ENCODE peak calls at places on chromosomes 16 and 17, in seven cellular contexts. D is A549, Y is thoracic aorta, Q is astrocyte, J is choroid plexus epithelial cell, S is ovary, N is brain microvascular endothelial cell. A is an unnamed sample.
A peak's percentile ranks its signal among the peaks of the same experiment; 100 is the strongest.

GRCh38 chr16:10840703-10841102 is 22.1 kb upstream of the TVP23A start:
- DNase-seq in N (no peak), Y (no peak), Q (no peak), D (no peak), S (no peak), J (no peak), A (no peak)

GRCh38 chr16:10088380-10088793 is 93.8 kb downstream of the GRIN2A start:
- DNase-seq in Q (peak; percentile 51), D (no peak), N (no peak), S (no peak), J (no peak), Y (no peak), A (peak; percentile 2)

GRCh38 chr16:85328665-85329058 is 216.4 kb upstream of the CIBAR2 start:
- DNase-seq in J (no peak), S (peak; percentile 29), D (no peak), Y (no peak), Q (no peak), N (no peak), A (no peak)

GRCh38 chr17:30234954-30235353 is 543 bp downstream of the SLC6A4 start:
- DNase-seq in Y (no peak), D (no peak), J (no peak), N (no peak), Q (no peak), S (no peak), A (no peak)

GRCh38 chr17:34579979-34580684 is 750 bp downstream of the TMEM132E start:
- DNase-seq in J (peak; percentile 2), D (peak; percentile 23), S (peak; percentile 39), N (no peak), Y (no peak), Q (no peak), A (peak; percentile 7)

GRCh38 chr16:9092963-9093477 is 1.6 kb downstream of the HAPSTR1 start:
- DNase-seq in D (peak; percentile 18), N (no peak), J (no peak), S (peak; percentile 49), Q (no peak), Y (no peak), A (no peak)

GRCh38 chr17:63675607-63676539 is 24.1 kb downstream of the LIMD2 start:
- DNase-seq in D (peak; percentile 40), Y (peak; percentile 67), S (peak; percentile 62), J (peak; percentile 91), N (peak; percentile 89), Q (peak; percentile 84), A (peak; percentile 85)

GRCh38 chr17:73231363-73231762 is 30.3 kb downstream of the CPSF4L start:
- DNase-seq in Q (no peak), J (peak; percentile 43), D (peak; percentile 23), N (peak; percentile 17), S (peak; percentile 40), Y (no peak), A (peak; percentile 33)

GRCh38 chr17:68368387-68368786 is 77.1 kb downstream of the ARSG start:
- DNase-seq in D (no peak), J (peak; percentile 20), N (no peak), Y (no peak), S (no peak), Q (no peak), A (no peak)

GRCh38 chr17:80946449-80946848 is 45.2 kb upstream of the CHMP6 start:
- DNase-seq in J (no peak), N (no peak), Q (no peak), D (no peak), S (no peak), Y (no peak), A (no peak)

GRCh38 chr17:65228734-65229390 is 91.7 kb downstream of the RGS9 start:
- DNase-seq in Q (peak; percentile 91), Y (no peak), J (peak; percentile 31), N (no peak), S (no peak), D (no peak), A (peak; percentile 52)

GRCh38 chr17:65229596-65229995 is 92.4 kb downstream of the RGS9 start:
- DNase-seq in Y (no peak), D (no peak), J (no peak), N (no peak), Q (no peak), S (no peak), A (no peak)

GRCh38 chr17:65230040-65230439 is 92.9 kb downstream of the RGS9 start:
- DNase-seq in D (peak; percentile 35), Y (no peak), Q (no peak), N (no peak), S (no peak), J (no peak), A (no peak)

GRCh38 chr17:65227637-65228036 is 90.5 kb downstream of the RGS9 start:
- DNase-seq in J (no peak), N (no peak), S (no peak), Q (no peak), Y (no peak), D (no peak), A (no peak)

DNA sequence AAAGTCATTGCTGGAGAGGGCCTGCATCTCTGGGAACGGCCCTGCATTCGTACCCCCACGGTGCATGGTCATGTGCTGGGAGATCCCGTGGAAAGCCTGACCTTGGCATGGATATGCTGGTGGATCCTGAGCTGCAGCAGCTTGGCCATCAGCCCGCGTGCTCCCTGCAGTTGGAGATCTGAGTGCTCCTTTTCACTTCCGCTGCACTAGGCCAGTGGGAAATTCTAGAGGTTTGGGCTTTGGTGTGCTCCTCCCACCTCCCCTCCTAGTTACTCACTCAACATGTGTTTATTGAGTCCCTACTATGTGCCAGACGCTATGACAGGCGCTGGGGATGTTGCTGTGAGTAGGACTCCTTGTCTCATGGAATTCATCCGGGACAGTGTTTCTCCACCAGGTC is 91.1 kb downstream of the RGS9 start:
- DNase-seq in N (no peak), Q (no peak), D (no peak), Y (no peak), S (no peak), J (no peak), A (peak; percentile 3)
- H3K4me3 ChIP-seq in N (no peak overlapping the region), Q (no peak overlapping the region), D (no peak overlapping the region), Y (no peak overlapping the region), S (no peak overlapping the region), J (no peak overlapping the region), A (no peak overlapping the region)

GRCh38 chr17:35969558-35970442 is 11.5 kb downstream of the CCL16 start:
- DNase-seq in Y (peak; percentile 11), D (peak; percentile 84), J (peak; percentile 89), S (peak; percentile 70), N (peak; percentile 79), Q (peak; percentile 34), A (peak; percentile 87)

GRCh38 chr17:35972945-35973332 is 8.4 kb downstream of the CCL16 start:
- DNase-seq in J (no peak), D (no peak), N (no peak), Y (no peak), S (no peak), Q (no peak), A (no peak)

GRCh38 chr17:35972066-35972465 is 9.2 kb downstream of the CCL16 start:
- DNase-seq in N (no peak), J (no peak), D (no peak), Y (no peak), Q (no peak), S (no peak), A (no peak)

GRCh38 chr17:35972535-35972934 is 8.8 kb downstream of the CCL16 start:
- DNase-seq in Y (no peak), D (no peak), N (no peak), S (no peak), J (no peak), Q (no peak), A (no peak)

GRCh38 chr17:35973333-35974260 is 7.7 kb downstream of the CCL16 start:
- DNase-seq in Q (peak; percentile 15), Y (no peak), J (peak; percentile 47), S (no peak), D (peak; percentile 16), N (peak; percentile 36), A (peak; percentile 3)
- TF ChIP-seq CTCF in Q (no peak), Y (no peak), J (no peak), S (no peak), D (no peak), N (no peak), A (no peak)

DNA sequence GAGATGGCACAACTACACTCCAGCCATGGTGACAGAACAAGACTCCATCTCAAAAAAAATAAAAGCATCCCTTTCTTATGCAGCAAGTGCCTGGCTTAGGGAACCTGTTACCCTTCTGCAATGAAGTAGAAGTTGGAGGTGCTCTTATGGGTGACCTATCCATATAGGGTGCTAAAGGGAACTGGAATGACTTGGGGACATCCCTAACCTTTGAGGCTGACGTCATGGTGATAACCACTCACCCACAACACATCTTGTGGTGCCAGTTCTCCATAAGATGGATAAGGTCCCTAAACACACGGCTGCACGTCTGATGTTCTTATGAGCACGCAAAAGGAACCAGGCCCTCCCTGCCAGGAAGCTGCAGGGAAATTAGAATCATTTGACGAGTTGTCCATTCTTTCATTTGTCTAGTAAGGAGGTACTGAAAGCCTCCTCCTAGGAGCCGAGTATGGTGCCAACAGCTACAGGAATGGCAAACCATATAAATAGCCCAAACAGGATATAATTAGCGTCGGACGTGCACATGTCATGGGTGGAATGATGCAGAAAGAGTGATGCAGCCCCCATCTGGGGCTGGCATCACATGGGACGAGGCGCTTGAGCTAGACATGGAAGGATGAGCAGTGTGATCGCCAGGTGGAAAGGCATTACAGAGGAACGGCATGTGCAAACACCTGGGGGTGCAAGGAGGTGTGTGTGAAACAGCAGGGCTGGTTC is 52.5 kb downstream of the ARHGAP27 start:
- DNase-seq in Q (no peak), S (no peak), N (no peak), Y (no peak), D (no peak), J (no peak), A (no peak)
- H3K4me3 ChIP-seq in Q (no peak overlapping the region), S (no peak overlapping the region), N (no peak overlapping the region), Y (no peak overlapping the region), D (no peak overlapping the region), J (no peak overlapping the region), A (no peak overlapping the region)

DNA sequence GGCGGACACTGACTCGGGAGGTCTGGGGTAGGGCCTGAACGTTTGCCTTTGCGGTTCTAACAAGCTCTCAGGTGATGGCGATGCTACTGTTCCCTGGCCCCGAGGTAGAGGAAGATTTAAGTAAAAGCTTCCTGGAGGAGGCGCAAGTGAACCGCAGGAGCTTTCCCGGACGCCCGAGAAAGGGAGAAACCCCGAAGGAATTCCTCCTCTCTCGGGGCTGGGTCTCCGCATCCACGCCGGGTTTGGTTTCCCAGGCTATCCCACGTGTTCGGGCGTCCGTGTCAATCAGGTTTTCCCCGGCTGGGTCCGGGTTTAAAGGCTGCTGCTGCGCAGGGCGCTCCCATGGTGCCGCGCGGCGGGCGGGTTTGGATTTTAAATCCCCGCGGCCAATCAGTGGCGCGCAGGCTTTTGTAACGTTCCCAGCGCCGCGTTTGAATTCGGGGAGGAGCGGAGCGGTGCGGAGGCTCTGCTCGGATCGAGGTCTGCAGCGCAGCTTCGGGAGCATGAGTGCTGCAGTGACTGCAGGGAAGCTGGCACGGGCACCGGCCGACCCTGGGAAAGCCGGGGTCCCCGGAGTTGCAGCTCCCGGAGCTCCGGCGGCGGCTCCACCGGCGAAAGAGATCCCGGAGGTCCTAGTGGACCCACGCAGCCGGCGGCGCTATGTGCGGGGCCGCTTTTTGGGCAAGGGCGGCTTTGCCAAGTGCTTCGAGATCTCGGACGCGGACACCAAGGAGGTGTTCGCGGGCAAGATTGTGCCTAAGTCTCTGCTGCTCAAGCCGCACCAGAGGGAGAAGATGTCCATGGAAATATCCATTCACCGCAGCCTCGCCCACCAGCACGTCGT is at the start of gene PLK1:
- DNase-seq in J (peak; percentile 83), N (peak; percentile 80), D (peak; percentile 88), Q (peak; percentile 63), Y (peak; percentile 34), S (peak; percentile 68), A (peak; percentile 80)
- TF ChIP-seq CTCF in J (peak; percentile 66), N (peak; percentile 60), D (peak; percentile 42), Q (no peak), Y (no peak), S (no peak), A (peak; percentile 38)